ENCODE peak calls at places on chromosomes 1 and 21, in six cellular contexts. J is NCI-H510A; O is dorsolateral prefrontal cortex; X is EH; L is naive thymus-derived CD4-positive, alpha-beta T cell; P is brain microvascular endothelial cell. B is an unnamed sample.

GRCh38 chr1:112298558-112298957 is 97.5 kb upstream of the CTTNBP2NL start:
- DNase-seq in J (no peak), O (no peak), X (peak), L (no peak), P (peak), B (peak)

GRCh38 chr1:6026095-6026809 is 19.4 kb upstream of the KCNAB2 start:
- DNase-seq in J (peak), O (no peak), X (peak), L (peak), P (peak), B (peak)

GRCh38 chr1:112866151-112866550 is 89.8 kb downstream of the SLC16A1 start:
- DNase-seq in J (no peak), O (no peak), X (peak), L (no peak), P (peak), B (no peak)

GRCh38 chr1:19628879-19629278 is 15.2 kb upstream of the NBL1 start:
- DNase-seq in J (no peak), O (no peak), X (no peak), L (no peak), P (no peak), B (no peak)

GRCh38 chr1:27154469-27154990 is 395 bp downstream of the SLC9A1 start:
- DNase-seq in J (no peak), O (no peak), X (no peak), L (no peak), P (no peak), B (no peak)

GRCh38 chr1:19115082-19115808 is 94.8 kb downstream of the UBR4 start:
- DNase-seq in J (no peak), O (no peak), X (no peak), L (no peak), P (no peak), B (no peak)

GRCh38 chr1:53070621-53071020 is 8.6 kb downstream of the PODN start:
- DNase-seq in J (no peak), O (no peak), X (no peak), L (no peak), P (no peak), B (no peak)

GRCh38 chr1:186304982-186305949 is 69.8 kb downstream of the TPR start:
- DNase-seq in J (no peak), O (no peak), X (peak), L (peak), P (peak), B (peak)

GRCh38 chr1:201463071-201463552 is 5.9 kb downstream of the PHLDA3 start:
- DNase-seq in J (no peak), O (no peak), X (peak), L (no peak), P (no peak), B (no peak)

GRCh38 chr1:67588186-67588865 is 96.7 kb upstream of the GADD45A start:
- DNase-seq in J (no peak), O (no peak), X (no peak), L (no peak), P (no peak), B (no peak)

GRCh38 chr1:117598489-117598888 is 7.4 kb upstream of the TENT5C start:
- DNase-seq in J (no peak), O (no peak), X (no peak), L (no peak), P (no peak), B (no peak)

GRCh38 chr1:54490361-54491248 is 57.4 kb upstream of the ACOT11 start:
- DNase-seq in J (no peak), O (no peak), X (no peak), L (no peak), P (no peak), B (no peak)

GRCh38 chr21:16891821-16892220 is 621.0 kb upstream of the CXADR start:
- DNase-seq in J (no peak), O (no peak), X (peak), L (no peak), P (peak), B (no peak)

GRCh38 chr1:94069649-94070285 is 51.2 kb downstream of the ABCA4 start:
- DNase-seq in J (no peak), O (no peak), X (peak), L (no peak), P (no peak), B (no peak)

GRCh38 chr1:58437623-58438022 is 108.9 kb downstream of the OMA1 start:
- DNase-seq in J (no peak), O (no peak), X (no peak), L (no peak), P (no peak), B (no peak)

GRCh38 chr1:97451422-97451821 is 469.4 kb downstream of the DPYD start:
- DNase-seq in J (no peak), O (no peak), X (no peak), L (no peak), P (no peak), B (no peak)

GRCh38 chr1:199954701-199955100 is 72.8 kb upstream of the NR5A2 start:
- DNase-seq in J (no peak), O (no peak), X (peak), L (no peak), P (no peak), B (peak)

GRCh38 chr1:80722611-80723010 is 1078.1 kb upstream of the ADGRL2 start:
- DNase-seq in J (no peak), O (no peak), X (no peak), L (no peak), P (no peak), B (no peak)

B was measured in iPS DF 6.9.